ENCODE peak calls at places on chromosome 12, in six cellular contexts. K is HCT116, Q is H1, Y is GM12878, L is HepG2, W is K562. U is an unnamed sample.

GRCh38 chr12:31321565-31322228 is 4.3 kb downstream of the SINHCAF start:
- DNase-seq in K (no peak), Q (no peak), Y (no peak), L (no peak), W (peak), U (no peak)

GRCh38 chr12:51973560-51973959 is 22.1 kb downstream of the ACVR1B start:
- DNase-seq in K (no peak), Q (no peak), Y (no peak), L (no peak), W (no peak), U (no peak)

GRCh38 chr12:108302471-108303311 is 36.4 kb downstream of the CMKLR1 start:
- DNase-seq in K (no peak), Q (no peak), Y (no peak), L (peak), W (no peak), U (peak)

GRCh38 chr12:24759155-24759554 is 189.7 kb downstream of the BCAT1 start:
- DNase-seq in K (no peak), Q (no peak), Y (no peak), L (peak), W (peak), U (no peak)

GRCh38 chr12:16269941-16270340 is 7.5 kb downstream of the SLC15A5 start:
- DNase-seq in K (no peak), Q (no peak), Y (no peak), L (no peak), W (no peak), U (no peak)

GRCh38 chr12:40446385-40446784 is 221.6 kb downstream of the LRRK2 start:
- DNase-seq in K (peak), Q (no peak), Y (no peak), L (peak), W (peak), U (no peak)

GRCh38 chr12:32051511-32052299 is 54.9 kb upstream of the BICD1 start:
- DNase-seq in K (peak), Q (no peak), Y (no peak), L (no peak), W (peak), U (no peak)

GRCh38 chr12:58310828-58311273 is 369.5 kb downstream of the ATP23 start:
- DNase-seq in K (peak), Q (no peak), Y (no peak), L (peak), W (peak), U (no peak)

GRCh38 chr12:46963977-46964376 is 115.4 kb upstream of the PCED1B start:
- DNase-seq in K (no peak), Q (no peak), Y (no peak), L (no peak), W (no peak), U (no peak)

GRCh38 chr12:52768479-52769200 is 8.5 kb downstream of the KRT76 start:
- DNase-seq in K (no peak), Q (no peak), Y (no peak), L (no peak), W (no peak), U (no peak)

GRCh38 chr12:49705479-49706267 is 1.5 kb downstream of the FMNL3 start:
- DNase-seq in K (no peak), Q (no peak), Y (no peak), L (peak), W (peak), U (peak)

GRCh38 chr12:52585951-52586350 is 12.3 kb upstream of the KRT74 start:
- DNase-seq in K (no peak), Q (no peak), Y (no peak), L (no peak), W (peak), U (no peak)

GRCh38 chr12:11967356-11968040 is 103.2 kb upstream of the BCL2L14 start:
- DNase-seq in K (no peak), Q (no peak), Y (no peak), L (no peak), W (no peak), U (no peak)

GRCh38 chr12:122126713-122127597 is 47.1 kb downstream of the IL31 start:
- DNase-seq in K (no peak), Q (no peak), Y (no peak), L (peak), W (no peak), U (no peak)

GRCh38 chr12:9024512-9024911 is 35.2 kb downstream of the KLRG1 start:
- DNase-seq in K (no peak), Q (no peak), Y (no peak), L (no peak), W (no peak), U (no peak)

GRCh38 chr12:92784356-92784755 is 81.6 kb downstream of the PLEKHG7 start:
- DNase-seq in K (no peak), Q (no peak), Y (no peak), L (no peak), W (no peak), U (no peak)

GRCh38 chr12:818733-819132 is 66.4 kb downstream of the WNK1 start:
- DNase-seq in K (no peak), Q (no peak), Y (no peak), L (no peak), W (no peak), U (no peak)

GRCh38 chr12:49130151-49131050 is 794 bp downstream of the TUBA1B start:
- DNase-seq in K (peak), Q (peak), Y (peak), L (peak), W (peak), U (peak)

GRCh38 chr12:31765931-31766330 is 37.1 kb upstream of the AMN1 start:
- DNase-seq in K (no peak), Q (no peak), Y (no peak), L (no peak), W (no peak), U (no peak)

GRCh38 chr12:71007025-71007424 is 86.5 kb upstream of the PTPRR start:
- DNase-seq in K (no peak), Q (no peak), Y (no peak), L (no peak), W (no peak), U (no peak)

GRCh38 chr12:89862511-89863331 is 154.1 kb upstream of the ATP2B1 start:
- DNase-seq in K (no peak), Q (no peak), Y (peak), L (no peak), W (peak), U (no peak)

GRCh38 chr12:54166543-54167499 is 22.0 kb downstream of the SMUG1 start:
- DNase-seq in K (no peak), Q (no peak), Y (no peak), L (no peak), W (no peak), U (no peak)

GRCh38 chr12:45789025-45789424 is 59.5 kb downstream of the ARID2 start:
- DNase-seq in K (no peak), Q (no peak), Y (no peak), L (no peak), W (no peak), U (no peak)

GRCh38 chr12:121791671-121792496 is 1.6 kb downstream of the RHOF start:
- DNase-seq in K (no peak), Q (no peak), Y (no peak), L (peak), W (no peak), U (no peak)

GRCh38 chr12:50234347-50234746 is 49.0 kb downstream of the LIMA1 start:
- DNase-seq in K (peak), Q (no peak), Y (no peak), L (no peak), W (peak), U (no peak)

GRCh38 chr12:115261691-115262398 is 577.9 kb upstream of the TBX3 start:
- DNase-seq in K (no peak), Q (no peak), Y (no peak), L (peak), W (no peak), U (no peak)

GRCh38 chr12:3437986-3438385 is 53.0 kb upstream of the PRMT8 start:
- DNase-seq in K (no peak), Q (no peak), Y (no peak), L (no peak), W (no peak), U (no peak)

GRCh38 chr12:75177997-75178396 is 31.6 kb downstream of the KCNC2 start:
- DNase-seq in K (peak), Q (no peak), Y (no peak), L (peak), W (no peak), U (no peak)

GRCh38 chr12:52280796-52281560 is 6.5 kb downstream of the KRT86 start:
- DNase-seq in K (peak), Q (no peak), Y (no peak), L (peak), W (no peak), U (no peak)

GRCh38 chr12:54725233-54725843 is 77.2 kb upstream of the DCD start:
- DNase-seq in K (peak), Q (no peak), Y (no peak), L (peak), W (peak), U (no peak)

GRCh38 chr12:43482311-43483085 is 69.5 kb downstream of the ADAMTS20 start:
- DNase-seq in K (no peak), Q (no peak), Y (no peak), L (no peak), W (no peak), U (no peak)

GRCh38 chr12:70756118-70756517 is 118.9 kb upstream of the PTPRB start:
- DNase-seq in K (no peak), Q (no peak), Y (no peak), L (no peak), W (peak), U (no peak)

GRCh38 chr12:6374781-6375150 is 597 bp downstream of the SCNN1A start:
- DNase-seq in K (no peak), Q (no peak), Y (no peak), L (no peak), W (no peak), U (no peak)

GRCh38 chr12:6374028-6374780 is 1.2 kb downstream of the SCNN1A start:
- DNase-seq in K (no peak), Q (no peak), Y (no peak), L (no peak), W (no peak), U (no peak)

GRCh38 chr12:6376079-6376941 is 947 bp upstream of the SCNN1A start:
- DNase-seq in K (no peak), Q (peak), Y (no peak), L (peak), W (peak), U (peak)

GRCh38 chr12:6376965-6377666 is 1.8 kb upstream of the SCNN1A start:
- DNase-seq in K (no peak), Q (no peak), Y (no peak), L (no peak), W (no peak), U (no peak)

DNA sequence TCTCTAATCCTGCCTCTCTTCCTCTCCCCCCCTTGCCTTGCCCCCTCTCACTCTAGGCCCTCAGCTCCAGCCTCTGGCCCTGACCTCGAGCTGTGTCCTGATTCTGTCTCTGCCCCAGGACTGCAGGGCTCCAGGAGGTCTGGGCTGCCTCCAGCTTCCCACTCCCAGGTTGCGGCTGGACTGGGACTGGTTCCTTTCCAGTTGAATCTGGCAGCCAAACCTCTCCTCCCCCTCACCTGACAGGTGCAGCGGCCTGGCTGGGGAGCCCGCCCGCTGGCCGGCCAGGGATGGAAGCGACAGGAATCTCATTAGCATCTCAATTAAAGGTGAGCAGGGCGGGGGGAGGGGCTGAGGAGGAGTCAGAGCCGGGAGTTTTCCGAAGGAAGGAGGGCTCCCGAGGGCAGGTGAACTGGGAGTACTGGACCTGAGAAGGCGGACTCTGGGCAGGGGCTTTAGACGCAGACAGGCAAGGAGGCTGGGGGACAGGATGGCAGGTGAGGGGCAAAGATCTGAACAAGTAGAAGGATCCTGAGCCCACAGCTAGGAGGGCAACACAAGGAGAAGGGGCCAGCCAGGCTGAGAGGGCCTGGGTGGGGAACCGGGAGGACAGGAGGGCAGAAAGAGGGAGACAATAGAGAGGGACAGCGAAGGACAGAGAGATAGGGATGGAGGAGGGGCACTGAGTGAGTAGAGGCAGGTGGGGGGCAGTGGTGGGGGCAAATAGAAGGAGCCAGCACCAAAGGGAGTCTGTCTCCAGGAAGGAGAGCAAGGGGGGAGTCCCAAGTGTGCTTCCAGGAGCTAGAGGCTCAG is at the start of gene SCNN1A:
- DNase-seq in K (no peak), Q (peak), Y (no peak), L (no peak), W (no peak), U (peak)
- TF ChIP-seq ATF3 in K (no peak), Q (no peak), Y (no peak), L (no peak), W (no peak), U (no peak)

GRCh38 chr12:2396448-2396871 is 343.7 kb downstream of the CACNA1C start:
- DNase-seq in K (no peak), Q (no peak), Y (no peak), L (no peak), W (no peak), U (no peak)

GRCh38 chr12:2393996-2394395 is 341.2 kb downstream of the CACNA1C start:
- DNase-seq in K (no peak), Q (no peak), Y (no peak), L (no peak), W (no peak), U (no peak)

GRCh38 chr12:2393016-2393415 is 340.2 kb downstream of the CACNA1C start:
- DNase-seq in K (no peak), Q (no peak), Y (no peak), L (no peak), W (no peak), U (no peak)

GRCh38 chr12:2397356-2398045 is 344.7 kb downstream of the CACNA1C start:
- DNase-seq in K (peak), Q (no peak), Y (no peak), L (peak), W (no peak), U (no peak)

DNA sequence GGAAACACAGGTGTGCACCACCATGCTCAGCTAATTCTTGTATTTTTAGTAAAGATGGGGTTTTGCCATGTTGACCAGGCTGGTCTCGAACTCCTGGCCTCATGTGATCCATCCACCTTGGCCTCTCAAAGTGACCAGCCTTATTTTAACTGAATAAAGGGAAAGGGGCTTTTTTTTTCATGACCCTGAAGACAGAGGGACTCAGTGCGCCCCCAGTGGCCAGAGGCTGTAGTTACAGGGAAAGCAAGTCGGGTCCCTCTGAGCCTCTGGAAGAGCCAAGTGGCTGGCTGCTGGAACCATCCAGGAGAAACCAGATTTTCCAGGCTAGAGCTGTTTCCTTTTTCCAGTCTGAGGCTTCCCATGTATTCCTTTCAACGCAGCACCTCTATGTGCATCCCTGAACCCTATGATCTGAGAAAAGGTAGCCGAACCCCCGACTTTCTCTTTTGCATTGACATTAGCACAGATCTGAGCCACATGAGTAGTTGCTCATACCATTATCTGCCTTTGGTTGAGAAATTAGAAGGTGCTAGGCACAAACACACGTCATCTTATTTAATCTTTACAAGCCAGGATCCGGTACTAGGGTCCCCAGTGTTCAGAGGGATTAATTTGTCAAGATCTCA is 342.7 kb downstream of the CACNA1C start:
- DNase-seq in K (peak), Q (peak), Y (no peak), L (peak), W (peak), U (peak)
- TF ChIP-seq ATF3 in K (no peak), Q (no peak), Y (no peak), L (no peak), W (no peak), U (no peak)

GRCh38 chr12:26493656-26494055 is 298.3 kb downstream of the SSPN start:
- DNase-seq in K (peak), Q (no peak), Y (no peak), L (no peak), W (no peak), U (no peak)

GRCh38 chr12:26492406-26492805 is 297.0 kb downstream of the SSPN start:
- DNase-seq in K (no peak), Q (no peak), Y (no peak), L (no peak), W (no peak), U (no peak)

GRCh38 chr12:26489908-26490307 is 294.5 kb downstream of the SSPN start:
- DNase-seq in K (no peak), Q (no peak), Y (no peak), L (no peak), W (no peak), U (no peak)

GRCh38 chr12:26488339-26488738 is 293.0 kb downstream of the SSPN start:
- DNase-seq in K (no peak), Q (no peak), Y (no peak), L (no peak), W (no peak), U (no peak)
- TF ChIP-seq ATF3 in K (no peak), Q (no peak), Y (no peak), L (no peak), W (no peak), U (no peak)

GRCh38 chr12:67509987-67510386 is 138.6 kb upstream of the DYRK2 start:
- DNase-seq in K (no peak), Q (no peak), Y (no peak), L (no peak), W (no peak), U (no peak)

GRCh38 chr12:67508830-67509229 is 139.7 kb upstream of the DYRK2 start:
- DNase-seq in K (no peak), Q (no peak), Y (no peak), L (no peak), W (no peak), U (no peak)

GRCh38 chr12:67515679-67516363 is 132.7 kb upstream of the DYRK2 start:
- DNase-seq in K (no peak), Q (no peak), Y (peak), L (no peak), W (no peak), U (no peak)

GRCh38 chr12:67514502-67514901 is 134.0 kb upstream of the DYRK2 start:
- DNase-seq in K (no peak), Q (no peak), Y (no peak), L (no peak), W (no peak), U (no peak)

GRCh38 chr12:67512061-67512460 is 136.5 kb upstream of the DYRK2 start:
- DNase-seq in K (no peak), Q (no peak), Y (no peak), L (no peak), W (no peak), U (no peak)
- TF ChIP-seq ATF3 in K (no peak), Q (no peak), Y (no peak), L (no peak), W (no peak), U (no peak)

GRCh38 chr12:130742716-130743115 is 26.6 kb upstream of the RIMBP2 start:
- DNase-seq in K (no peak), Q (no peak), Y (no peak), L (no peak), W (no peak), U (no peak)

GRCh38 chr12:130743606-130744005 is 27.5 kb upstream of the RIMBP2 start:
- DNase-seq in K (no peak), Q (no peak), Y (no peak), L (no peak), W (no peak), U (no peak)

GRCh38 chr12:130744274-130744673 is 28.2 kb upstream of the RIMBP2 start:
- DNase-seq in K (no peak), Q (no peak), Y (no peak), L (no peak), W (no peak), U (no peak)

GRCh38 chr12:130743176-130743575 is 27.1 kb upstream of the RIMBP2 start:
- DNase-seq in K (no peak), Q (no peak), Y (no peak), L (no peak), W (no peak), U (no peak)

GRCh38 chr12:130742112-130742511 is 26.0 kb upstream of the RIMBP2 start:
- DNase-seq in K (no peak), Q (no peak), Y (no peak), L (no peak), W (no peak), U (no peak)
- TF ChIP-seq ATF3 in K (no peak), Q (no peak), Y (no peak), L (no peak), W (no peak), U (no peak)

GRCh38 chr12:68890701-68891113 is 42.3 kb downstream of the CPM start:
- DNase-seq in K (no peak), Q (no peak), Y (no peak), L (no peak), W (no peak), U (no peak)

GRCh38 chr12:68887641-68888040 is 45.3 kb downstream of the CPM start:
- DNase-seq in K (no peak), Q (no peak), Y (no peak), L (no peak), W (no peak), U (no peak)

GRCh38 chr12:68885381-68885780 is 47.6 kb downstream of the CPM start:
- DNase-seq in K (no peak), Q (no peak), Y (no peak), L (no peak), W (no peak), U (no peak)

GRCh38 chr12:68886636-68887572 is 46.1 kb downstream of the CPM start:
- DNase-seq in K (no peak), Q (no peak), Y (no peak), L (peak), W (no peak), U (no peak)

GRCh38 chr12:68888243-68888642 is 44.7 kb downstream of the CPM start:
- DNase-seq in K (no peak), Q (no peak), Y (no peak), L (no peak), W (no peak), U (no peak)
- TF ChIP-seq ATF3 in K (no peak), Q (no peak), Y (no peak), L (no peak), W (no peak), U (no peak)

GRCh38 chr12:6386038-6386437 is 2.1 kb downstream of the LTBR start:
- DNase-seq in K (no peak), Q (no peak), Y (no peak), L (no peak), W (no peak), U (no peak)
- TF ChIP-seq ATF3 in K (no peak), Q (no peak), Y (no peak), L (no peak), W (no peak), U (no peak)

GRCh38 chr12:116735951-116736599 is 1.8 kb downstream of the SPRING1 start:
- DNase-seq in K (no peak), Q (no peak), Y (no peak), L (peak), W (peak), U (no peak)
- TF ChIP-seq ATF3 in K (no peak), Q (no peak), Y (no peak), L (no peak), W (no peak), U (no peak)

U was measured in WTC11.